ENCODE peak calls at places on chromosomes 11 and 22, in nine cellular contexts. T, C, K, X, B, F, H, N and W are unnamed samples.

GRCh38 chr11:78789365-78789764 is 214.7 kb upstream of the NARS2 start:
- DNase-seq in T (no peak), C (no peak), K (no peak), X (no peak), B (no peak), F (no peak), H (no peak), N (peak), W (no peak)

GRCh38 chr11:124194696-124195418 is 11.7 kb downstream of the OR10D3 start:
- DNase-seq in T (peak), C (no peak), K (peak), X (peak), B (peak), F (peak), H (peak), N (peak), W (peak)

GRCh38 chr22:50111056-50111455 is 21.2 kb downstream of the MOV10L1 start:
- DNase-seq in T (no peak), C (no peak), K (no peak), X (no peak), B (no peak), F (no peak), H (no peak), N (no peak), W (no peak)

GRCh38 chr11:29306527-29306926 is 710.3 kb downstream of the KCNA4 start:
- DNase-seq in T (no peak), C (no peak), K (no peak), X (peak), B (no peak), F (no peak), H (no peak), N (no peak), W (no peak)

GRCh38 chr11:32713496-32713895 is 81.0 kb downstream of the CCDC73 start:
- DNase-seq in T (no peak), C (no peak), K (no peak), X (no peak), B (no peak), F (no peak), H (no peak), N (no peak), W (no peak)

GRCh38 chr22:50507991-50508884 is at the start of gene NCAPH2:
- DNase-seq in T (peak), C (peak), K (peak), X (peak), B (peak), F (peak), H (peak), N (peak), W (peak)

GRCh38 chr11:68330700-68331337 is 18.4 kb downstream of the LRP5 start:
- DNase-seq in T (no peak), C (no peak), K (no peak), X (no peak), B (no peak), F (no peak), H (no peak), N (no peak), W (no peak)

GRCh38 chr22:40044870-40045834 is 50.4 kb downstream of the FAM83F start:
- DNase-seq in T (peak), C (peak), K (no peak), X (no peak), B (peak), F (no peak), H (peak), N (peak), W (no peak)

GRCh38 chr11:34250732-34251639 is 106.8 kb downstream of the ABTB2 start:
- DNase-seq in T (peak), C (peak), K (no peak), X (no peak), B (peak), F (peak), H (peak), N (peak), W (no peak)

GRCh38 chr22:29199702-29200400 is 5.8 kb upstream of the EMID1 start:
- DNase-seq in T (no peak), C (no peak), K (no peak), X (no peak), B (no peak), F (no peak), H (no peak), N (no peak), W (no peak)

GRCh38 chr11:70078796-70079616 is 889 bp downstream of the ANO1 start:
- DNase-seq in T (no peak), C (peak), K (no peak), X (no peak), B (no peak), F (no peak), H (no peak), N (no peak), W (no peak)

GRCh38 chr22:22731374-22731676 is 86.9 kb downstream of the GGTLC2 start:
- DNase-seq in T (no peak), C (no peak), K (no peak), X (no peak), B (no peak), F (no peak), H (no peak), N (no peak), W (no peak)

GRCh38 chr11:61162092-61162935 is 1.1 kb upstream of the VPS37C start:
- DNase-seq in T (peak), C (no peak), K (no peak), X (no peak), B (no peak), F (no peak), H (peak), N (no peak), W (no peak)

GRCh38 chr11:34655335-34656008 is 34.6 kb downstream of the EHF start:
- DNase-seq in T (no peak), C (no peak), K (no peak), X (peak), B (no peak), F (no peak), H (no peak), N (no peak), W (peak)

GRCh38 chr22:42990131-42990838 is 24.7 kb downstream of the PACSIN2 start:
- DNase-seq in T (no peak), C (no peak), K (no peak), X (no peak), B (no peak), F (no peak), H (no peak), N (no peak), W (peak)

GRCh38 chr11:76201672-76202412 is 4.5 kb downstream of the WNT11 start:
- DNase-seq in T (no peak), C (peak), K (no peak), X (no peak), B (no peak), F (no peak), H (no peak), N (no peak), W (no peak)

GRCh38 chr22:24542641-24543040 is 12.3 kb downstream of the GUCD1 start:
- DNase-seq in T (no peak), C (peak), K (no peak), X (no peak), B (no peak), F (no peak), H (no peak), N (no peak), W (no peak)

GRCh38 chr11:70420008-70420464 is 21.7 kb downstream of the CTTN start:
- DNase-seq in T (no peak), C (no peak), K (no peak), X (no peak), B (no peak), F (no peak), H (no peak), N (no peak), W (no peak)

GRCh38 chr11:34890089-34890488 is 26.1 kb downstream of the APIP start:
- DNase-seq in T (no peak), C (no peak), K (no peak), X (no peak), B (no peak), F (no peak), H (no peak), N (no peak), W (no peak)

GRCh38 chr11:113683481-113684046 is 22.5 kb downstream of the TMPRSS5 start:
- DNase-seq in T (no peak), C (no peak), K (no peak), X (no peak), B (no peak), F (no peak), H (no peak), N (no peak), W (no peak)

GRCh38 chr22:19691721-19692341 is 22.5 kb upstream of the SEPTIN5 start:
- DNase-seq in T (no peak), C (no peak), K (no peak), X (peak), B (no peak), F (no peak), H (no peak), N (no peak), W (peak)

GRCh38 chr11:11972148-11972547 is 36.3 kb downstream of the DKK3 start:
- DNase-seq in T (no peak), C (no peak), K (no peak), X (no peak), B (no peak), F (no peak), H (no peak), N (no peak), W (no peak)

GRCh38 chr11:74783241-74783871 is 34.7 kb downstream of the RNF169 start:
- DNase-seq in T (peak), C (no peak), K (no peak), X (no peak), B (no peak), F (peak), H (peak), N (no peak), W (peak)

GRCh38 chr11:27720277-27720830 is 20.1 kb upstream of the BDNF start:
- DNase-seq in T (peak), C (no peak), K (no peak), X (no peak), B (no peak), F (no peak), H (no peak), N (peak), W (no peak)

GRCh38 chr11:6406370-6406769 is 12.5 kb downstream of the APBB1 start:
- DNase-seq in T (no peak), C (no peak), K (no peak), X (no peak), B (no peak), F (no peak), H (no peak), N (no peak), W (no peak)

GRCh38 chr22:33861216-33861875 is 58.9 kb downstream of the LARGE1 start:
- DNase-seq in T (no peak), C (no peak), K (no peak), X (no peak), B (no peak), F (no peak), H (no peak), N (no peak), W (no peak)

GRCh38 chr11:2800655-2801531 is 84.7 kb downstream of the CDKN1C start:
- DNase-seq in T (no peak), C (peak), K (no peak), X (no peak), B (no peak), F (no peak), H (no peak), N (peak), W (no peak)

GRCh38 chr11:124199702-124200101 is 16.6 kb downstream of the OR10D3 start:
- DNase-seq in T (no peak), C (no peak), K (no peak), X (no peak), B (no peak), F (no peak), H (no peak), N (no peak), W (peak)

GRCh38 chr11:75757651-75758050 is 10.9 kb upstream of the DGAT2 start:
- DNase-seq in T (no peak), C (no peak), K (no peak), X (no peak), B (no peak), F (no peak), H (no peak), N (no peak), W (no peak)

GRCh38 chr11:116731097-116731761 is 41.6 kb downstream of the BUD13 start:
- DNase-seq in T (no peak), C (peak), K (peak), X (no peak), B (no peak), F (no peak), H (no peak), N (no peak), W (no peak)

GRCh38 chr22:24894998-24895397 is 51.5 kb downstream of the LHFPL7 start:
- DNase-seq in T (peak), C (peak), K (no peak), X (no peak), B (no peak), F (peak), H (no peak), N (peak), W (peak)

GRCh38 chr22:19723990-19724827 is 870 bp downstream of the GP1BB start:
- DNase-seq in T (peak), C (no peak), K (peak), X (no peak), B (no peak), F (no peak), H (no peak), N (no peak), W (no peak)

GRCh38 chr11:95655544-95655943 is 134.0 kb downstream of the FAM76B start:
- DNase-seq in T (no peak), C (no peak), K (no peak), X (no peak), B (no peak), F (no peak), H (no peak), N (no peak), W (no peak)

GRCh38 chr11:123690490-123690889 is 36.1 kb upstream of the SCN3B start:
- DNase-seq in T (no peak), C (no peak), K (no peak), X (no peak), B (no peak), F (no peak), H (no peak), N (no peak), W (peak)

GRCh38 chr11:65954771-65955170 is 6.8 kb upstream of the SART1 start:
- DNase-seq in T (no peak), C (no peak), K (no peak), X (no peak), B (no peak), F (no peak), H (no peak), N (no peak), W (no peak)

GRCh38 chr22:32058656-32059280 is 15.7 kb downstream of the SLC5A1 start:
- DNase-seq in T (no peak), C (no peak), K (peak), X (no peak), B (no peak), F (no peak), H (no peak), N (no peak), W (no peak)

GRCh38 chr11:80900265-80900664 is 1459.4 kb upstream of the TENM4 start:
- DNase-seq in T (peak), C (no peak), K (no peak), X (no peak), B (no peak), F (no peak), H (no peak), N (no peak), W (no peak)

GRCh38 chr11:119832536-119832935 is 103.5 kb upstream of the NECTIN1 start:
- DNase-seq in T (no peak), C (no peak), K (no peak), X (no peak), B (no peak), F (peak), H (no peak), N (peak), W (no peak)

GRCh38 chr22:44755418-44755817 is 3.0 kb downstream of the ARHGAP8 start:
- DNase-seq in T (no peak), C (no peak), K (no peak), X (no peak), B (no peak), F (no peak), H (no peak), N (peak), W (no peak)
- H3K4me3 ChIP-seq in T (no peak), C (no peak), K (no peak), X (no peak), B (no peak), F (no peak), H (no peak), N (no peak), W (no peak)

DNA sequence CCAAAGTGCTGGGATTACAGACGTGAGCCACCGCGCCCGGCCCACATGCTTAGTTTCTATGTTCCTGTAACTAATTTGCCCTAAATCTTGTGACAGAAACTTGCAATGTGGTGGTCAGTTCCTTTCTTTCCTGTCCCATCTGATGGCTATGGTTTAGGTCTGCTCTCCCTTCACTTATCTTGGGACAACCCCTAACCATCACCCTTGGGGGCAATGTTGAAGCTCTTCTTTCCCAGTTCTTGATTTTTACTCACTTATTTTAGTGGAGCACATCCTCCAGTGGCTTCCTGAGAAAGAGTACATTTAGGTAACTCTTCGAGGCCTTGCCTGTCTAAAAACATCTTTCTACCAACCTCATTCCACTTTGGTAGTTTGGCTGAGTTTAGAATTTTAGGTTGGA is 7.3 kb downstream of the SREBF2 start:
- DNase-seq in T (no peak), C (no peak), K (no peak), X (no peak), B (no peak), F (no peak), H (no peak), N (no peak), W (no peak)
- H3K4me3 ChIP-seq in T (no peak), C (no peak), K (no peak), X (no peak), B (no peak), F (no peak), H (no peak), N (no peak), W (no peak)

DNA sequence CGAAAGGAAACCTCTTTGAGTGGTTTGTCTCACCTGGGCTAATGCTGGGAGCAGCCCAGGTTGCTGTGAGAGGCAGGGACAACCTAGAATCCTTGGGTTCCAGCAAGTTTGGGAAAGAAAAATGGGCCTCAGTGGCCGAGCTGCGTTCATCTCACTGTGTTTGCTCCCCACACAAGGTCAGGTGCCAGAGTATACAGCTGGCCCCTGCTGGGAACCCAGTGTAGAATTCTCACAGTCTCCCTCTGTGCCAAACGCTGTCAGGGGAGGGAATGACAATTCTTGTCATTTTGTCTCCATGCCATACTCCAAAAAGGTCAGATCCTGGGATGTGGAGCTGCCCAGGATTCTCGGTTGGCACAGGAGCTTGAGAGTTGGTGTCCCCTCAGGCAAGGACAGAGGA is 4.3 kb downstream of the DGKZ start:
- DNase-seq in T (no peak), C (no peak), K (no peak), X (no peak), B (no peak), F (no peak), H (no peak), N (no peak), W (no peak)
- H3K4me3 ChIP-seq in T (no peak), C (peak), K (no peak), X (no peak), B (peak), F (no peak), H (peak), N (peak), W (no peak)

GRCh38 chr11:58829736-58830135 is 14.8 kb downstream of the GLYATL2 start:
- DNase-seq in T (no peak), C (no peak), K (no peak), X (peak), B (no peak), F (no peak), H (no peak), N (no peak), W (peak)
- H3K4me3 ChIP-seq in T (no peak), C (no peak), K (no peak), X (no peak), B (no peak), F (no peak), H (no peak), N (no peak), W (no peak)

GRCh38 chr11:64799925-64800632 is 2.9 kb downstream of the MAP4K2 start:
- DNase-seq in T (no peak), C (peak), K (no peak), X (no peak), B (no peak), F (no peak), H (no peak), N (no peak), W (no peak)
- H3K4me3 ChIP-seq in T (peak), C (no peak), K (no peak), X (no peak), B (no peak), F (no peak), H (no peak), N (no peak), W (no peak)